ENCODE peak calls at places on chromosome 20, in four cellular contexts. F, V, U and R are unnamed samples.

GRCh38 chr20:63295422-63295821 is 2.4 kb downstream of the COL20A1 start:
- DNase-seq in U (peak), V (no peak), F (no peak), R (no peak)

GRCh38 chr20:56752274-56752673 is 123.2 kb downstream of the TFAP2C start:
- DNase-seq in U (no peak), F (no peak), V (no peak), R (no peak)

GRCh38 chr20:51424270-51425041 is 118.1 kb downstream of the NFATC2 start:
- DNase-seq in F (no peak), U (no peak), V (no peak), R (no peak)

GRCh38 chr20:54197621-54198604 is 10.0 kb upstream of the PFDN4 start:
- DNase-seq in V (no peak), U (no peak), F (no peak), R (no peak)

GRCh38 chr20:2005831-2006426 is 12.1 kb upstream of the PDYN start:
- DNase-seq in U (no peak), V (no peak), F (peak), R (no peak)

GRCh38 chr20:57713505-57713903 is 3.7 kb upstream of the PMEPA1 start:
- DNase-seq in V (no peak), F (no peak), U (no peak), R (no peak)

GRCh38 chr20:35739294-35740163 is 2.5 kb downstream of the RBM39 start:
- DNase-seq in U (no peak), F (no peak), V (no peak), R (no peak)

GRCh38 chr20:18360601-18361000 is 72.3 kb downstream of the ZNF133 start:
- DNase-seq in F (no peak), U (no peak), V (no peak), R (no peak)

GRCh38 chr20:36932476-36933426 is 18.8 kb downstream of the SAMHD1 start:
- DNase-seq in U (no peak), V (no peak), F (no peak), R (no peak)

GRCh38 chr20:26163890-26164289 is 467.2 kb upstream of the ZNF337 start:
- DNase-seq in U (no peak), F (no peak), V (no peak), R (no peak)

GRCh38 chr20:61408951-61409740 is 157.1 kb downstream of the CDH4 start:
- DNase-seq in V (no peak), U (no peak), F (no peak), R (no peak)

GRCh38 chr20:9515211-9515580 is 806 bp downstream of the LAMP5 start:
- DNase-seq in F (no peak), V (no peak), U (no peak), R (no peak)

GRCh38 chr20:35497320-35497719 is 32.1 kb downstream of the C20orf173 start:
- DNase-seq in U (no peak), V (no peak), F (no peak), R (no peak)